ENCODE peak calls at places on chromosomes 12 and 14, in ten cellular contexts. E is GM12878, A is neuronal stem cell, L is PC-9, W is IMR-90, C is HCT116, H is astrocyte, X is OCI-LY7, F is neural progenitor cell, S is K562. Q is an unnamed sample.

GRCh38 chr14:59631237-59631636 is 54.6 kb upstream of the CCDC175 start:
- DNase-seq in E (no peak), A (peak), L (no peak), W (no peak), C (no peak), H (no peak), X (peak), F (peak), S (peak), Q (peak)

GRCh38 chr12:128268348-128268725 is 1.4 kb downstream of the TMEM132C start:
- DNase-seq in E (no peak), A (no peak), L (no peak), W (no peak), C (no peak), H (no peak), X (no peak), F (peak), S (no peak), Q (no peak)

GRCh38 chr14:96167224-96168148 is 37.2 kb upstream of the BDKRB2 start:
- DNase-seq in E (no peak), A (no peak), L (no peak), W (peak), C (no peak), H (peak), X (no peak), F (no peak), S (no peak), Q (no peak)

GRCh38 chr14:93033039-93033982 is 82.4 kb downstream of the ITPK1 start:
- DNase-seq in E (no peak), A (no peak), L (no peak), W (no peak), C (no peak), H (no peak), X (peak), F (no peak), S (no peak), Q (no peak)

GRCh38 chr12:13347241-13348043 is 150.9 kb downstream of the EMP1 start:
- DNase-seq in E (no peak), A (no peak), L (no peak), W (peak), C (peak), H (peak), X (no peak), F (no peak), S (no peak), Q (no peak)

GRCh38 chr14:102927878-102928411 is 5.5 kb downstream of the AMN start:
- DNase-seq in E (no peak), A (no peak), L (peak), W (no peak), C (no peak), H (no peak), X (no peak), F (peak), S (no peak), Q (peak)

GRCh38 chr12:461425-461824 is 1.7 kb downstream of the B4GALNT3 start:
- DNase-seq in E (no peak), A (no peak), L (no peak), W (no peak), C (no peak), H (no peak), X (no peak), F (no peak), S (no peak), Q (no peak)

GRCh38 chr12:106136263-106136662 is 2.5 kb downstream of the NUAK1 start:
- DNase-seq in E (no peak), A (peak), L (peak), W (peak), C (peak), H (peak), X (peak), F (peak), S (peak), Q (peak)

GRCh38 chr12:115598827-115599226 is 678.7 kb downstream of the MED13L start:
- DNase-seq in E (no peak), A (no peak), L (no peak), W (no peak), C (no peak), H (peak), X (no peak), F (peak), S (no peak), Q (no peak)

GRCh38 chr12:67056329-67056728 is 212.8 kb upstream of the CAND1 start:
- DNase-seq in E (no peak), A (no peak), L (peak), W (no peak), C (no peak), H (no peak), X (no peak), F (no peak), S (no peak), Q (no peak)

GRCh38 chr12:52965337-52965731 is 16.4 kb downstream of the KRT18 start:
- DNase-seq in E (no peak), A (no peak), L (no peak), W (no peak), C (no peak), H (no peak), X (no peak), F (peak), S (no peak), Q (no peak)

GRCh38 chr14:89625208-89625987 is 208.4 kb upstream of the FOXN3 start:
- DNase-seq in E (no peak), A (no peak), L (no peak), W (no peak), C (no peak), H (peak), X (no peak), F (peak), S (no peak), Q (no peak)

GRCh38 chr12:70774055-70774454 is 136.8 kb upstream of the PTPRB start:
- DNase-seq in E (no peak), A (no peak), L (no peak), W (no peak), C (no peak), H (no peak), X (no peak), F (peak), S (no peak), Q (peak)

GRCh38 chr12:57069522-57069921 is 9.1 kb downstream of the NEMP1 start:
- DNase-seq in E (no peak), A (peak), L (peak), W (peak), C (peak), H (peak), X (peak), F (peak), S (peak), Q (peak)

GRCh38 chr14:64835431-64835830 is 44.3 kb downstream of the SPTB start:
- DNase-seq in E (no peak), A (no peak), L (no peak), W (no peak), C (no peak), H (no peak), X (no peak), F (no peak), S (no peak), Q (no peak)

GRCh38 chr14:56378474-56378873 is 201.1 kb upstream of the TMEM260 start:
- DNase-seq in E (no peak), A (no peak), L (no peak), W (peak), C (no peak), H (peak), X (no peak), F (no peak), S (no peak), Q (no peak)

GRCh38 chr12:49098035-49098451 is 3.4 kb upstream of the DHH start:
- DNase-seq in E (no peak), A (peak), L (no peak), W (peak), C (no peak), H (no peak), X (peak), F (peak), S (peak), Q (peak)

GRCh38 chr12:3869860-3870259 is 3.3 kb downstream of the PARP11 start:
- DNase-seq in E (no peak), A (no peak), L (no peak), W (no peak), C (no peak), H (no peak), X (no peak), F (no peak), S (no peak), Q (no peak)

GRCh38 chr12:72074065-72074464 is 135.4 kb downstream of the TPH2 start:
- DNase-seq in E (no peak), A (no peak), L (no peak), W (no peak), C (no peak), H (no peak), X (no peak), F (no peak), S (no peak), Q (no peak)

GRCh38 chr14:101953151-101953550 is 11.2 kb upstream of the DYNC1H1 start:
- DNase-seq in E (no peak), A (no peak), L (no peak), W (no peak), C (no peak), H (no peak), X (no peak), F (no peak), S (no peak), Q (no peak)

GRCh38 chr12:12350868-12351463 is 924 bp upstream of the MANSC1 start:
- DNase-seq in E (no peak), A (no peak), L (no peak), W (peak), C (no peak), H (no peak), X (no peak), F (peak), S (no peak), Q (no peak)

GRCh38 chr14:69532561-69533335 is 41.9 kb downstream of the CCDC177 start:
- DNase-seq in E (no peak), A (no peak), L (peak), W (no peak), C (no peak), H (no peak), X (no peak), F (no peak), S (no peak), Q (no peak)

GRCh38 chr12:54680374-54680773 is 32.2 kb upstream of the DCD start:
- DNase-seq in E (no peak), A (no peak), L (peak), W (peak), C (peak), H (no peak), X (peak), F (peak), S (peak), Q (peak)

GRCh38 chr12:68904351-68904982 is 28.5 kb downstream of the CPM start:
- DNase-seq in E (no peak), A (no peak), L (no peak), W (peak), C (no peak), H (no peak), X (peak), F (no peak), S (no peak), Q (no peak)

GRCh38 chr12:79548525-79548924 is 142.2 kb downstream of the PAWR start:
- DNase-seq in E (no peak), A (no peak), L (no peak), W (no peak), C (no peak), H (no peak), X (no peak), F (no peak), S (no peak), Q (no peak)

GRCh38 chr12:56679834-56680575 is 8.1 kb downstream of the PTGES3 start:
- DNase-seq in E (no peak), A (no peak), L (no peak), W (no peak), C (no peak), H (no peak), X (no peak), F (no peak), S (no peak), Q (no peak)

GRCh38 chr14:89564291-89564957 is 147.4 kb upstream of the FOXN3 start:
- DNase-seq in E (no peak), A (no peak), L (no peak), W (no peak), C (no peak), H (peak), X (no peak), F (no peak), S (no peak), Q (no peak)

GRCh38 chr12:43293396-43293795 is 258.6 kb downstream of the ADAMTS20 start:
- DNase-seq in E (no peak), A (no peak), L (no peak), W (no peak), C (no peak), H (peak), X (no peak), F (no peak), S (no peak), Q (peak)

GRCh38 chr12:69623970-69624369 is 13.3 kb upstream of the LRRC10 start:
- DNase-seq in E (no peak), A (no peak), L (no peak), W (peak), C (no peak), H (no peak), X (no peak), F (no peak), S (peak), Q (no peak)

GRCh38 chr12:44960856-44961255 is 84.7 kb upstream of the NELL2 start:
- DNase-seq in E (no peak), A (no peak), L (no peak), W (no peak), C (peak), H (no peak), X (no peak), F (peak), S (no peak), Q (no peak)

GRCh38 chr12:110269622-110270124 is 11.4 kb upstream of the ATP2A2 start:
- DNase-seq in E (no peak), A (no peak), L (peak), W (peak), C (no peak), H (peak), X (no peak), F (no peak), S (peak), Q (no peak)
- H3K4me3 ChIP-seq in E (no peak), A (no peak), L (peak), W (no peak), C (peak), H (peak), X (no peak), F (no peak), S (peak), Q (no peak)

GRCh38 chr14:23145794-23146422 is 26.9 kb upstream of the CEBPE start:
- DNase-seq in E (no peak), A (no peak), L (no peak), W (no peak), C (no peak), H (no peak), X (no peak), F (no peak), S (no peak), Q (no peak)

GRCh38 chr14:23146980-23147379 is 27.9 kb upstream of the CEBPE start:
- DNase-seq in E (no peak), A (no peak), L (no peak), W (no peak), C (no peak), H (no peak), X (no peak), F (no peak), S (no peak), Q (no peak)

GRCh38 chr14:23148596-23149249 is 29.7 kb upstream of the CEBPE start:
- DNase-seq in E (no peak), A (no peak), L (no peak), W (no peak), C (no peak), H (peak), X (no peak), F (no peak), S (no peak), Q (no peak)

GRCh38 chr14:23146423-23146910 is 27.4 kb upstream of the CEBPE start:
- DNase-seq in E (no peak), A (no peak), L (no peak), W (no peak), C (no peak), H (no peak), X (no peak), F (no peak), S (peak), Q (no peak)

DNA sequence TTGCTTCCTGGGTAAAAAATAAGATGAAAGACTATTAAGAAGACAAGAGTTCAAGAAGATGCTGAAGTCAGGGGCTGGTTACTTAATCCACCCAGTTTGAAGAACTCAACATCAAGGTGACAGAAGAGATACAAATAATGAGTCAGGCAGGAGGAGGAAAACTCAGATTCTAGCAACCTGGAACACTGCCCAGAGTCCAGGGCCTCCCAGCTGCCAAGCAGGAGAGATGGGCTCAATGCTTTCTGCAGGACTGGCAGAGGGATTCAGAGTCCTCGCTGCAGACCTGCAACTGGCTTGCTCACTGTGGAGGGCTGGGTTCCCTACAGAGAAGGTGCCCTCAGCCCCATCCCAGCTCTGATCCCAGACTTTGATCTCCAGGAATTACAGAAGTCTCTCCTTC is 28.6 kb upstream of the CEBPE start:
- DNase-seq in E (no peak), A (no peak), L (no peak), W (peak), C (no peak), H (peak), X (no peak), F (no peak), S (no peak), Q (no peak)
- H3K27ac ChIP-seq in E (no peak), A (no peak), L (no peak), W (no peak), C (no peak), H (no peak), X (no peak), F (no peak), S (no peak), Q (no peak)

GRCh38 chr14:94486883-94487282 is 10.9 kb upstream of the SERPINA9 start:
- DNase-seq in E (no peak), A (no peak), L (no peak), W (no peak), C (no peak), H (no peak), X (no peak), F (peak), S (no peak), Q (no peak)
- H2AFZ ChIP-seq in E (no peak), A (peak), L (no peak), W (no peak), C (no peak), H (peak), X (no peak), F (peak), S (no peak), Q (peak)

GRCh38 chr14:61382842-61383241 is 61.5 kb downstream of the PRKCH start:
- DNase-seq in E (no peak), A (no peak), L (no peak), W (no peak), C (no peak), H (no peak), X (no peak), F (no peak), S (no peak), Q (no peak)

GRCh38 chr14:61385002-61385685 is 63.8 kb downstream of the PRKCH start:
- DNase-seq in E (no peak), A (no peak), L (no peak), W (no peak), C (no peak), H (no peak), X (no peak), F (no peak), S (no peak), Q (no peak)

GRCh38 chr14:61381589-61381988 is 60.2 kb downstream of the PRKCH start:
- DNase-seq in E (no peak), A (no peak), L (peak), W (no peak), C (no peak), H (no peak), X (no peak), F (no peak), S (no peak), Q (no peak)

GRCh38 chr14:61379639-61380184 is 58.3 kb downstream of the PRKCH start:
- DNase-seq in E (no peak), A (no peak), L (no peak), W (no peak), C (no peak), H (no peak), X (peak), F (no peak), S (no peak), Q (no peak)

DNA sequence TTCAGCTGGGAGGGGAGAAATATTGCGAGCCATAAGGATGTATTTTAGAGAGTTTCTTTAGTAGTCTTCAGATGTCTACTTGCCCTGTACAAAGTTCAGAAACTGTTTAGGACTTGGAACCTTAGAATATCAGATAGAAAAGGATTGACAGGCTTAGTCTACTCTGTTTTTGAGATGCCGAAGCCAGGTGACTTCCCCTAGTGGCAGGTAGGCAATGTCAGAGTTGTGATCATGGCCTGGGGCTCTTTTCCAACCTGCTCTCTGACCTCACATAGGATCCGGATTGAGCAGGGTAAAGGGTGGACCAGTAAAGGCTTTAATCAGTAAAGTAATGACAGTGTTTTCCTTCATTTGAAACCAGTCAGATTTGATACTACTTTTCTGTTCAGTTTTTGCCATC is 59.6 kb downstream of the PRKCH start:
- DNase-seq in E (no peak), A (no peak), L (peak), W (no peak), C (no peak), H (no peak), X (no peak), F (no peak), S (no peak), Q (no peak)
- H3K4me3 ChIP-seq in E (no peak), A (no peak), L (no peak), W (no peak), C (no peak), H (no peak), X (no peak), F (no peak), S (no peak), Q (no peak)

Q was measured in Karpas-422.